ENCODE peak calls at places on chromosomes 2 and 18, in eight cellular contexts. One of them, this sample, is unnamed. For H3K4me1, the result is how much of the 10 kb centered on the place peaks cover.

GRCh38 chr2:159111346-159111922 is 143.0 kb downstream of the TANC1 start:
- DNase-seq in naive thymus-derived CD4-positive, alpha-beta T cell: no peak
- DNase-seq in tibial artery: no peak
- DNase-seq in GM23248: peak
- DNase-seq in CD8-positive, alpha-beta memory T cell: no peak
- DNase-seq in esophagus squamous epithelium: no peak
- DNase-seq in GM23338: no peak
- DNase-seq in cardiac muscle cell: no peak
- DNase-seq in this sample: no peak

GRCh38 chr2:37877457-37878315 is 47.4 kb upstream of the RMDN2 start:
- DNase-seq in GM23248: peak
- DNase-seq in tibial artery: no peak
- DNase-seq in CD8-positive, alpha-beta memory T cell: no peak
- DNase-seq in naive thymus-derived CD4-positive, alpha-beta T cell: peak
- DNase-seq in esophagus squamous epithelium: no peak
- DNase-seq in GM23338: peak
- DNase-seq in cardiac muscle cell: peak
- DNase-seq in this sample: peak

GRCh38 chr2:74865770-74866674 is 32.1 kb downstream of the HK2 start:
- DNase-seq in GM23248: no peak
- DNase-seq in naive thymus-derived CD4-positive, alpha-beta T cell: no peak
- DNase-seq in cardiac muscle cell: no peak
- DNase-seq in GM23338: no peak
- DNase-seq in esophagus squamous epithelium: no peak
- DNase-seq in tibial artery: no peak
- DNase-seq in CD8-positive, alpha-beta memory T cell: no peak
- DNase-seq in this sample: no peak

GRCh38 chr2:6496376-6496775 is 369.3 kb downstream of the CMPK2 start:
- DNase-seq in naive thymus-derived CD4-positive, alpha-beta T cell: no peak
- DNase-seq in tibial artery: no peak
- DNase-seq in esophagus squamous epithelium: no peak
- DNase-seq in CD8-positive, alpha-beta memory T cell: no peak
- DNase-seq in GM23248: no peak
- DNase-seq in cardiac muscle cell: no peak
- DNase-seq in GM23338: no peak
- DNase-seq in this sample: no peak

GRCh38 chr2:155846249-155846648 is 486.3 kb downstream of the NR4A2 start:
- DNase-seq in naive thymus-derived CD4-positive, alpha-beta T cell: no peak
- DNase-seq in cardiac muscle cell: no peak
- DNase-seq in tibial artery: no peak
- DNase-seq in GM23338: no peak
- DNase-seq in CD8-positive, alpha-beta memory T cell: no peak
- DNase-seq in GM23248: no peak
- DNase-seq in esophagus squamous epithelium: no peak
- DNase-seq in this sample: no peak

GRCh38 chr18:75154997-75155396 is 53.9 kb downstream of the PTGR3 start:
- DNase-seq in GM23248: no peak
- DNase-seq in GM23338: no peak
- DNase-seq in tibial artery: no peak
- DNase-seq in esophagus squamous epithelium: no peak
- DNase-seq in naive thymus-derived CD4-positive, alpha-beta T cell: no peak
- DNase-seq in CD8-positive, alpha-beta memory T cell: no peak
- DNase-seq in cardiac muscle cell: no peak
- DNase-seq in this sample: no peak

GRCh38 chr2:209476367-209477191 is 52.7 kb downstream of the MAP2 start:
- DNase-seq in GM23338: no peak
- DNase-seq in CD8-positive, alpha-beta memory T cell: no peak
- DNase-seq in tibial artery: no peak
- DNase-seq in GM23248: no peak
- DNase-seq in cardiac muscle cell: peak
- DNase-seq in esophagus squamous epithelium: no peak
- DNase-seq in naive thymus-derived CD4-positive, alpha-beta T cell: no peak
- DNase-seq in this sample: peak

GRCh38 chr2:118250463-118250862 is 162.2 kb downstream of the INSIG2 start:
- DNase-seq in GM23338: no peak
- DNase-seq in esophagus squamous epithelium: no peak
- DNase-seq in GM23248: peak
- DNase-seq in tibial artery: no peak
- DNase-seq in CD8-positive, alpha-beta memory T cell: no peak
- DNase-seq in naive thymus-derived CD4-positive, alpha-beta T cell: no peak
- DNase-seq in cardiac muscle cell: no peak
- DNase-seq in this sample: no peak

GRCh38 chr2:106175084-106175850 is 18.8 kb downstream of the UXS1 start:
- DNase-seq in cardiac muscle cell: no peak
- DNase-seq in esophagus squamous epithelium: no peak
- DNase-seq in GM23248: no peak
- DNase-seq in tibial artery: no peak
- DNase-seq in naive thymus-derived CD4-positive, alpha-beta T cell: no peak
- DNase-seq in GM23338: no peak
- DNase-seq in CD8-positive, alpha-beta memory T cell: no peak
- DNase-seq in this sample: no peak
- H3K4me1 ChIP-seq in cardiac muscle cell: under half
- H3K4me1 ChIP-seq in esophagus squamous epithelium: under half
- H3K4me1 ChIP-seq in GM23248: under half
- H3K4me1 ChIP-seq in tibial artery: under half
- H3K4me1 ChIP-seq in naive thymus-derived CD4-positive, alpha-beta T cell: under half
- H3K4me1 ChIP-seq in GM23338: under half
- H3K4me1 ChIP-seq in CD8-positive, alpha-beta memory T cell: under half
- H3K4me1 ChIP-seq in this sample: under half

DNA sequence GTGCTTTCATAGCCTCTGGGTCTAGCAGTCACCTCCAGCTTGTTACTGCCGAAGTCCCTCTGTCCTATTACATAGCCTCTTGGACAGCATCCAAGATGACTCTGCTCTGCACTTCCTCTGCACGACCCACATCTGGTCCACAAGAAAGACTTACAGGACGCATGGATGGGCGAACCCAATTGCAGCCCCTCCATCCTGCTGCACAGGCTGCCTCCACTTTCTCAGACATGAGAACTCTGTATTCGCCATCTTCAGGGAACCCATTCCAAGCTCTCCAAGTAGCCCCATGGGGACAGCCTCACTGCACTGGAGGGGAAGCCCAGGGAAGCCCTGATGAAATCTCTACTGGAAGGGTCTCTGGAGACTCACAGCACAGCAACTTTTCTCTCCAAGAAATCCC is 172.1 kb downstream of the GFPT1 start:
- DNase-seq in esophagus squamous epithelium: no peak
- DNase-seq in GM23248: peak
- DNase-seq in tibial artery: peak
- DNase-seq in CD8-positive, alpha-beta memory T cell: no peak
- DNase-seq in naive thymus-derived CD4-positive, alpha-beta T cell: no peak
- DNase-seq in cardiac muscle cell: peak
- DNase-seq in GM23338: no peak
- DNase-seq in this sample: peak
- H3K4me1 ChIP-seq in esophagus squamous epithelium: under half
- H3K4me1 ChIP-seq in GM23248: under half
- H3K4me1 ChIP-seq in tibial artery: half or more
- H3K4me1 ChIP-seq in CD8-positive, alpha-beta memory T cell: under half
- H3K4me1 ChIP-seq in naive thymus-derived CD4-positive, alpha-beta T cell: under half
- H3K4me1 ChIP-seq in cardiac muscle cell: under half
- H3K4me1 ChIP-seq in GM23338: under half
- H3K4me1 ChIP-seq in this sample: under half

GRCh38 chr2:12008425-12009061 is 262.1 kb downstream of the LPIN1 start:
- DNase-seq in naive thymus-derived CD4-positive, alpha-beta T cell: no peak
- DNase-seq in GM23338: no peak
- DNase-seq in tibial artery: no peak
- DNase-seq in CD8-positive, alpha-beta memory T cell: no peak
- DNase-seq in cardiac muscle cell: peak
- DNase-seq in esophagus squamous epithelium: no peak
- DNase-seq in GM23248: peak
- DNase-seq in this sample: no peak
- H3K4me1 ChIP-seq in naive thymus-derived CD4-positive, alpha-beta T cell: under half
- H3K4me1 ChIP-seq in GM23338: under half
- H3K4me1 ChIP-seq in tibial artery: under half
- H3K4me1 ChIP-seq in CD8-positive, alpha-beta memory T cell: under half
- H3K4me1 ChIP-seq in cardiac muscle cell: under half
- H3K4me1 ChIP-seq in esophagus squamous epithelium: under half
- H3K4me1 ChIP-seq in GM23248: under half
- H3K4me1 ChIP-seq in this sample: under half

DNA sequence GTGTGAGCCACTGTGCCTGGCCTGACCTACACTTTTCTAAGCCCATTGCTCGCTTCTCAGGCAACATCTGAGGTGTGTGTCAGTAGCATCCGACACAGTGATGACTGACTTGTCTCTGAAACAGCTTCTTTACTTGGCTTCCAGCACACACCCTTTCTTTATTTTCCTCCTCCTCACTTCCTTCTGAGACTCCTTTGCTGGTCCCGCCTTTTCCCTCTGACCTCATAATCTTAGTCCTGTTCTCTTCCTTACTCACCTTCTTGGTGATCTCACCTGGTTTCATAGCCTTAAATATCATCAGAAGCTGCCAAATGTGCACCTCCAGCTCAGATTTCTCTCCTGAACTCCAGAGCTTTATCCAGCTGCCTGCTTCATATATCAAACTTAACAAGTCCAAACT is 66.6 kb upstream of the PELI1 start:
- DNase-seq in esophagus squamous epithelium: no peak
- DNase-seq in cardiac muscle cell: no peak
- DNase-seq in GM23338: no peak
- DNase-seq in tibial artery: no peak
- DNase-seq in CD8-positive, alpha-beta memory T cell: no peak
- DNase-seq in naive thymus-derived CD4-positive, alpha-beta T cell: no peak
- DNase-seq in GM23248: no peak
- DNase-seq in this sample: no peak
- H3K4me1 ChIP-seq in esophagus squamous epithelium: under half
- H3K4me1 ChIP-seq in cardiac muscle cell: under half
- H3K4me1 ChIP-seq in GM23338: under half
- H3K4me1 ChIP-seq in tibial artery: under half
- H3K4me1 ChIP-seq in CD8-positive, alpha-beta memory T cell: under half
- H3K4me1 ChIP-seq in naive thymus-derived CD4-positive, alpha-beta T cell: under half
- H3K4me1 ChIP-seq in GM23248: under half
- H3K4me1 ChIP-seq in this sample: under half

GRCh38 chr2:85511008-85511895 is 27.7 kb upstream of the MAT2A start:
- DNase-seq in GM23248: no peak
- DNase-seq in GM23338: no peak
- DNase-seq in tibial artery: no peak
- DNase-seq in esophagus squamous epithelium: no peak
- DNase-seq in CD8-positive, alpha-beta memory T cell: no peak
- DNase-seq in naive thymus-derived CD4-positive, alpha-beta T cell: no peak
- DNase-seq in cardiac muscle cell: no peak
- DNase-seq in this sample: no peak
- H3K4me1 ChIP-seq in GM23248: under half
- H3K4me1 ChIP-seq in GM23338: under half
- H3K4me1 ChIP-seq in tibial artery: under half
- H3K4me1 ChIP-seq in esophagus squamous epithelium: under half
- H3K4me1 ChIP-seq in CD8-positive, alpha-beta memory T cell: under half
- H3K4me1 ChIP-seq in naive thymus-derived CD4-positive, alpha-beta T cell: under half
- H3K4me1 ChIP-seq in cardiac muscle cell: under half
- H3K4me1 ChIP-seq in this sample: under half

GRCh38 chr2:203711399-203711798 is 5.0 kb downstream of the CD28 start:
- DNase-seq in naive thymus-derived CD4-positive, alpha-beta T cell: no peak
- DNase-seq in GM23338: no peak
- DNase-seq in esophagus squamous epithelium: no peak
- DNase-seq in CD8-positive, alpha-beta memory T cell: no peak
- DNase-seq in cardiac muscle cell: no peak
- DNase-seq in tibial artery: no peak
- DNase-seq in GM23248: no peak
- DNase-seq in this sample: no peak

GRCh38 chr2:203708846-203709815 is 2.7 kb downstream of the CD28 start:
- DNase-seq in CD8-positive, alpha-beta memory T cell: no peak
- DNase-seq in esophagus squamous epithelium: no peak
- DNase-seq in tibial artery: no peak
- DNase-seq in cardiac muscle cell: peak
- DNase-seq in GM23338: no peak
- DNase-seq in naive thymus-derived CD4-positive, alpha-beta T cell: no peak
- DNase-seq in GM23248: no peak
- DNase-seq in this sample: no peak

GRCh38 chr2:203707530-203707929 is 1.1 kb downstream of the CD28 start:
- DNase-seq in esophagus squamous epithelium: no peak
- DNase-seq in CD8-positive, alpha-beta memory T cell: no peak
- DNase-seq in tibial artery: no peak
- DNase-seq in cardiac muscle cell: no peak
- DNase-seq in GM23248: no peak
- DNase-seq in GM23338: no peak
- DNase-seq in naive thymus-derived CD4-positive, alpha-beta T cell: no peak
- DNase-seq in this sample: no peak

GRCh38 chr2:203713381-203713780 is 6.9 kb downstream of the CD28 start:
- DNase-seq in esophagus squamous epithelium: no peak
- DNase-seq in CD8-positive, alpha-beta memory T cell: no peak
- DNase-seq in naive thymus-derived CD4-positive, alpha-beta T cell: no peak
- DNase-seq in tibial artery: no peak
- DNase-seq in cardiac muscle cell: no peak
- DNase-seq in GM23338: no peak
- DNase-seq in GM23248: no peak
- DNase-seq in this sample: no peak

GRCh38 chr2:203710211-203710610 is 3.8 kb downstream of the CD28 start:
- DNase-seq in GM23338: no peak
- DNase-seq in GM23248: no peak
- DNase-seq in esophagus squamous epithelium: no peak
- DNase-seq in tibial artery: no peak
- DNase-seq in CD8-positive, alpha-beta memory T cell: no peak
- DNase-seq in cardiac muscle cell: no peak
- DNase-seq in naive thymus-derived CD4-positive, alpha-beta T cell: no peak
- DNase-seq in this sample: no peak
- H3K4me1 ChIP-seq in GM23338: under half
- H3K4me1 ChIP-seq in GM23248: under half
- H3K4me1 ChIP-seq in esophagus squamous epithelium: under half
- H3K4me1 ChIP-seq in tibial artery: under half
- H3K4me1 ChIP-seq in CD8-positive, alpha-beta memory T cell: half or more
- H3K4me1 ChIP-seq in cardiac muscle cell: under half
- H3K4me1 ChIP-seq in naive thymus-derived CD4-positive, alpha-beta T cell: half or more
- H3K4me1 ChIP-seq in this sample: under half

GRCh38 chr2:100779908-100780202 is 40.1 kb upstream of the NPAS2 start:
- DNase-seq in cardiac muscle cell: no peak
- DNase-seq in tibial artery: no peak
- DNase-seq in CD8-positive, alpha-beta memory T cell: no peak
- DNase-seq in naive thymus-derived CD4-positive, alpha-beta T cell: no peak
- DNase-seq in esophagus squamous epithelium: no peak
- DNase-seq in GM23248: no peak
- DNase-seq in GM23338: no peak
- DNase-seq in this sample: no peak
- H3K4me1 ChIP-seq in cardiac muscle cell: under half
- H3K4me1 ChIP-seq in tibial artery: under half
- H3K4me1 ChIP-seq in CD8-positive, alpha-beta memory T cell: under half
- H3K4me1 ChIP-seq in naive thymus-derived CD4-positive, alpha-beta T cell: under half
- H3K4me1 ChIP-seq in esophagus squamous epithelium: under half
- H3K4me1 ChIP-seq in GM23248: under half
- H3K4me1 ChIP-seq in GM23338: under half
- H3K4me1 ChIP-seq in this sample: under half

This sample was measured in hepatocyte.